ENCODE peak calls at places on chromosomes 3 and 15, in six cellular contexts. One of them, this sample, is unnamed.

GRCh38 chr15:33851079-33851478 is 117.2 kb upstream of the CHRM5 start:
- DNase-seq in neural progenitor cell: no peak
- DNase-seq in BE2C: no peak
- DNase-seq in heart right ventricle: no peak
- DNase-seq in psoas muscle: no peak
- DNase-seq in testis: no peak
- DNase-seq in this sample: no peak

GRCh38 chr15:80485370-80486164 is 81.4 kb downstream of the ARNT2 start:
- DNase-seq in BE2C: no peak
- DNase-seq in neural progenitor cell: no peak
- DNase-seq in testis: no peak
- DNase-seq in heart right ventricle: no peak
- DNase-seq in psoas muscle: no peak
- DNase-seq in this sample: no peak

GRCh38 chr3:155603302-155603701 is 141.6 kb downstream of the PLCH1 start:
- DNase-seq in testis: no peak
- DNase-seq in heart right ventricle: no peak
- DNase-seq in BE2C: no peak
- DNase-seq in neural progenitor cell: no peak
- DNase-seq in psoas muscle: no peak
- DNase-seq in this sample: no peak

GRCh38 chr3:110066201-110066600 is 728.9 kb upstream of the DPPA4 start:
- DNase-seq in heart right ventricle: no peak
- DNase-seq in testis: no peak
- DNase-seq in psoas muscle: no peak
- DNase-seq in neural progenitor cell: no peak
- DNase-seq in BE2C: no peak
- DNase-seq in this sample: no peak

GRCh38 chr3:11641683-11642407 is 1.9 kb downstream of the VGLL4 start:
- DNase-seq in psoas muscle: no peak
- DNase-seq in testis: peak; percentile 60
- DNase-seq in neural progenitor cell: peak; percentile 45
- DNase-seq in heart right ventricle: no peak
- DNase-seq in BE2C: no peak
- DNase-seq in this sample: no peak

GRCh38 chr3:71048948-71049347 is 534.6 kb downstream of the FOXP1 start:
- DNase-seq in psoas muscle: no peak
- DNase-seq in neural progenitor cell: no peak
- DNase-seq in BE2C: no peak
- DNase-seq in testis: no peak
- DNase-seq in heart right ventricle: peak; percentile 58
- DNase-seq in this sample: no peak

GRCh38 chr3:76561494-76562242 is 478.2 kb upstream of the ROBO2 start:
- DNase-seq in neural progenitor cell: no peak
- DNase-seq in heart right ventricle: no peak
- DNase-seq in psoas muscle: no peak
- DNase-seq in testis: no peak
- DNase-seq in BE2C: no peak
- DNase-seq in this sample: no peak

GRCh38 chr15:43249699-43250203 is 17.0 kb downstream of the TGM5 start:
- DNase-seq in heart right ventricle: no peak
- DNase-seq in neural progenitor cell: no peak
- DNase-seq in psoas muscle: no peak
- DNase-seq in BE2C: no peak
- DNase-seq in testis: no peak
- DNase-seq in this sample: peak; percentile 60

GRCh38 chr3:49910409-49911123 is 6.9 kb upstream of the MST1R start:
- DNase-seq in BE2C: no peak
- DNase-seq in psoas muscle: no peak
- DNase-seq in heart right ventricle: no peak
- DNase-seq in testis: no peak
- DNase-seq in neural progenitor cell: peak; percentile 76
- DNase-seq in this sample: no peak

GRCh38 chr15:60379466-60380274 is 18.1 kb downstream of the ANXA2 start:
- DNase-seq in testis: no peak
- DNase-seq in psoas muscle: no peak
- DNase-seq in heart right ventricle: no peak
- DNase-seq in neural progenitor cell: peak; percentile 74
- DNase-seq in BE2C: no peak
- DNase-seq in this sample: peak; percentile 86

GRCh38 chr3:127679534-127680145 is 6.9 kb downstream of the ABTB1 start:
- DNase-seq in neural progenitor cell: peak; percentile 56
- DNase-seq in psoas muscle: no peak
- DNase-seq in testis: peak; percentile 12
- DNase-seq in heart right ventricle: no peak
- DNase-seq in BE2C: no peak
- DNase-seq in this sample: no peak

GRCh38 chr15:56719774-56720555 is 13.3 kb downstream of the ZNF280D start:
- DNase-seq in heart right ventricle: no peak
- DNase-seq in psoas muscle: no peak
- DNase-seq in testis: no peak
- DNase-seq in neural progenitor cell: no peak
- DNase-seq in BE2C: no peak
- DNase-seq in this sample: no peak

GRCh38 chr3:195899701-195900425 is 8.5 kb downstream of the TNK2 start:
- DNase-seq in heart right ventricle: no peak
- DNase-seq in BE2C: no peak
- DNase-seq in psoas muscle: no peak
- DNase-seq in testis: no peak
- DNase-seq in neural progenitor cell: no peak
- DNase-seq in this sample: no peak

GRCh38 chr3:30299674-30300423 is 306.6 kb upstream of the TGFBR2 start:
- DNase-seq in psoas muscle: no peak
- DNase-seq in BE2C: no peak
- DNase-seq in neural progenitor cell: no peak
- DNase-seq in testis: no peak
- DNase-seq in heart right ventricle: no peak
- DNase-seq in this sample: no peak

GRCh38 chr3:57864853-57865252 is 108.7 kb downstream of the SLMAP start:
- DNase-seq in psoas muscle: no peak
- DNase-seq in testis: no peak
- DNase-seq in heart right ventricle: no peak
- DNase-seq in neural progenitor cell: no peak
- DNase-seq in BE2C: no peak
- DNase-seq in this sample: no peak

GRCh38 chr3:3015472-3016089 is 94.6 kb downstream of the IL5RA start:
- DNase-seq in BE2C: no peak
- DNase-seq in neural progenitor cell: peak; percentile 63
- DNase-seq in heart right ventricle: no peak
- DNase-seq in psoas muscle: no peak
- DNase-seq in testis: no peak
- DNase-seq in this sample: no peak

GRCh38 chr15:69804786-69805185 is 292.9 kb downstream of the TLE3 start:
- DNase-seq in psoas muscle: no peak
- DNase-seq in neural progenitor cell: no peak
- DNase-seq in testis: no peak
- DNase-seq in heart right ventricle: no peak
- DNase-seq in BE2C: no peak
- DNase-seq in this sample: no peak

GRCh38 chr15:101091080-101092017 is 160.5 kb downstream of the CHSY1 start:
- DNase-seq in BE2C: no peak
- DNase-seq in neural progenitor cell: no peak
- DNase-seq in testis: peak; percentile 74
- DNase-seq in heart right ventricle: peak; percentile 83
- DNase-seq in psoas muscle: peak; percentile 58
- DNase-seq in this sample: no peak

GRCh38 chr15:88487176-88487795 is 19.8 kb downstream of the MRPS11 start:
- DNase-seq in BE2C: no peak
- DNase-seq in neural progenitor cell: no peak
- DNase-seq in testis: no peak
- DNase-seq in psoas muscle: no peak
- DNase-seq in heart right ventricle: no peak
- DNase-seq in this sample: no peak

GRCh38 chr15:97072560-97072959 is 742.1 kb downstream of the NR2F2 start:
- DNase-seq in testis: no peak
- DNase-seq in heart right ventricle: no peak
- DNase-seq in neural progenitor cell: peak; percentile 57
- DNase-seq in BE2C: no peak
- DNase-seq in psoas muscle: no peak
- DNase-seq in this sample: no peak

GRCh38 chr3:151410891-151411559 is 26.5 kb upstream of the P2RY12 start:
- DNase-seq in BE2C: no peak
- DNase-seq in testis: no peak
- DNase-seq in neural progenitor cell: no peak
- DNase-seq in psoas muscle: no peak
- DNase-seq in heart right ventricle: no peak
- DNase-seq in this sample: no peak

GRCh38 chr3:35486295-35486694 is 153.0 kb upstream of the ARPP21 start:
- DNase-seq in BE2C: no peak
- DNase-seq in heart right ventricle: no peak
- DNase-seq in psoas muscle: no peak
- DNase-seq in neural progenitor cell: no peak
- DNase-seq in testis: no peak
- DNase-seq in this sample: no peak

GRCh38 chr3:161171113-161171512 is 50.0 kb upstream of the NMD3 start:
- DNase-seq in heart right ventricle: peak; percentile 72
- DNase-seq in neural progenitor cell: no peak
- DNase-seq in BE2C: no peak
- DNase-seq in psoas muscle: peak; percentile 65
- DNase-seq in testis: peak; percentile 25
- DNase-seq in this sample: no peak

GRCh38 chr3:108669211-108669610 is 79.7 kb downstream of the DZIP3 start:
- DNase-seq in heart right ventricle: no peak
- DNase-seq in testis: no peak
- DNase-seq in psoas muscle: no peak
- DNase-seq in BE2C: no peak
- DNase-seq in neural progenitor cell: no peak
- DNase-seq in this sample: no peak

GRCh38 chr15:88400591-88400990 is 66.6 kb downstream of the MRPL46 start:
- DNase-seq in heart right ventricle: no peak
- DNase-seq in testis: no peak
- DNase-seq in psoas muscle: no peak
- DNase-seq in BE2C: no peak
- DNase-seq in neural progenitor cell: peak; percentile 36
- DNase-seq in this sample: no peak

GRCh38 chr3:156693166-156693565 is 18.8 kb downstream of the TIPARP start:
- DNase-seq in neural progenitor cell: no peak
- DNase-seq in testis: no peak
- DNase-seq in BE2C: no peak
- DNase-seq in heart right ventricle: no peak
- DNase-seq in psoas muscle: no peak
- DNase-seq in this sample: no peak

GRCh38 chr3:13746385-13746784 is 133.5 kb downstream of the WNT7A start:
- DNase-seq in BE2C: no peak
- DNase-seq in psoas muscle: no peak
- DNase-seq in testis: no peak
- DNase-seq in neural progenitor cell: no peak
- DNase-seq in heart right ventricle: no peak
- DNase-seq in this sample: no peak

GRCh38 chr15:31358163-31358562 is 31.5 kb downstream of the KLF13 start:
- DNase-seq in neural progenitor cell: no peak
- DNase-seq in psoas muscle: no peak
- DNase-seq in heart right ventricle: no peak
- DNase-seq in testis: no peak
- DNase-seq in BE2C: no peak
- DNase-seq in this sample: no peak

GRCh38 chr15:31359722-31360111 is 33.1 kb downstream of the KLF13 start:
- DNase-seq in BE2C: no peak
- DNase-seq in neural progenitor cell: no peak
- DNase-seq in psoas muscle: no peak
- DNase-seq in testis: no peak
- DNase-seq in heart right ventricle: no peak
- DNase-seq in this sample: no peak

GRCh38 chr15:31360158-31360561 is 33.5 kb downstream of the KLF13 start:
- DNase-seq in psoas muscle: no peak
- DNase-seq in testis: no peak
- DNase-seq in heart right ventricle: no peak
- DNase-seq in BE2C: no peak
- DNase-seq in neural progenitor cell: no peak
- DNase-seq in this sample: no peak

GRCh38 chr15:31360843-31361763 is 34.5 kb downstream of the KLF13 start:
- DNase-seq in heart right ventricle: peak; percentile 48
- DNase-seq in BE2C: no peak
- DNase-seq in psoas muscle: no peak
- DNase-seq in testis: peak; percentile 46
- DNase-seq in neural progenitor cell: peak; percentile 51
- DNase-seq in this sample: no peak

GRCh38 chr15:31358957-31359721 is 32.5 kb downstream of the KLF13 start:
- DNase-seq in neural progenitor cell: no peak
- DNase-seq in BE2C: no peak
- DNase-seq in psoas muscle: no peak
- DNase-seq in testis: no peak
- DNase-seq in heart right ventricle: no peak
- DNase-seq in this sample: no peak
- H3K36me3 ChIP-seq in neural progenitor cell: no peaks in the 10 kb centered on the region
- H3K36me3 ChIP-seq in BE2C: peaks cover 7% of the 10 kb centered on the region
- H3K36me3 ChIP-seq in psoas muscle: no peaks in the 10 kb centered on the region
- H3K36me3 ChIP-seq in testis: no peaks in the 10 kb centered on the region
- H3K36me3 ChIP-seq in heart right ventricle: no peaks in the 10 kb centered on the region
- H3K36me3 ChIP-seq in this sample: no peaks in the 10 kb centered on the region

GRCh38 chr15:65055201-65055870 is 10.1 kb downstream of the SLC51B start:
- DNase-seq in neural progenitor cell: no peak
- DNase-seq in testis: peak; percentile 60
- DNase-seq in BE2C: no peak
- DNase-seq in psoas muscle: no peak
- DNase-seq in heart right ventricle: no peak
- DNase-seq in this sample: no peak

GRCh38 chr15:65051266-65051665 is 6.1 kb downstream of the SLC51B start:
- DNase-seq in BE2C: no peak
- DNase-seq in testis: no peak
- DNase-seq in neural progenitor cell: no peak
- DNase-seq in heart right ventricle: no peak
- DNase-seq in psoas muscle: no peak
- DNase-seq in this sample: no peak

GRCh38 chr15:65054333-65055200 is 9.4 kb downstream of the SLC51B start:
- DNase-seq in psoas muscle: peak; percentile 74
- DNase-seq in neural progenitor cell: peak; percentile 81
- DNase-seq in heart right ventricle: peak; percentile 76
- DNase-seq in BE2C: peak; percentile 88
- DNase-seq in testis: peak; percentile 83
- DNase-seq in this sample: no peak

GRCh38 chr15:65050270-65050669 is 5.1 kb downstream of the SLC51B start:
- DNase-seq in neural progenitor cell: no peak
- DNase-seq in BE2C: no peak
- DNase-seq in heart right ventricle: no peak
- DNase-seq in psoas muscle: no peak
- DNase-seq in testis: no peak
- DNase-seq in this sample: no peak

GRCh38 chr15:65052956-65053355 is 7.8 kb downstream of the SLC51B start:
- DNase-seq in BE2C: no peak
- DNase-seq in neural progenitor cell: no peak
- DNase-seq in heart right ventricle: no peak
- DNase-seq in psoas muscle: no peak
- DNase-seq in testis: no peak
- DNase-seq in this sample: no peak
- TF ChIP-seq CTCF in BE2C: no peak
- TF ChIP-seq CTCF in neural progenitor cell: no peak
- TF ChIP-seq CTCF in heart right ventricle: no peak
- TF ChIP-seq CTCF in psoas muscle: no peak
- TF ChIP-seq CTCF in testis: no peak
- TF ChIP-seq CTCF in this sample: no peak

GRCh38 chr3:46690798-46691197 is 2.7 kb downstream of the ALS2CL start:
- DNase-seq in neural progenitor cell: no peak
- DNase-seq in BE2C: no peak
- DNase-seq in heart right ventricle: peak; percentile 75
- DNase-seq in psoas muscle: no peak
- DNase-seq in testis: no peak
- DNase-seq in this sample: no peak
- H3K4me3 ChIP-seq in neural progenitor cell: no peak overlapping the region
- H3K4me3 ChIP-seq in BE2C: no peak overlapping the region
- H3K4me3 ChIP-seq in heart right ventricle: peak overlapping the region; percentile 21
- H3K4me3 ChIP-seq in psoas muscle: no peak overlapping the region
- H3K4me3 ChIP-seq in testis: no peak overlapping the region
- H3K4me3 ChIP-seq in this sample: no peak overlapping the region

GRCh38 chr3:134428396-134428795 is 54.1 kb upstream of the AMOTL2 start:
- DNase-seq in BE2C: no peak
- DNase-seq in testis: no peak
- DNase-seq in psoas muscle: no peak
- DNase-seq in heart right ventricle: no peak
- DNase-seq in neural progenitor cell: no peak
- DNase-seq in this sample: no peak
- H3K36me3 ChIP-seq in BE2C: no peaks in the 10 kb centered on the region
- H3K36me3 ChIP-seq in testis: no peaks in the 10 kb centered on the region
- H3K36me3 ChIP-seq in psoas muscle: no peaks in the 10 kb centered on the region
- H3K36me3 ChIP-seq in heart right ventricle: no peaks in the 10 kb centered on the region
- H3K36me3 ChIP-seq in neural progenitor cell: no peaks in the 10 kb centered on the region
- H3K36me3 ChIP-seq in this sample: no peaks in the 10 kb centered on the region